ENCODE peak calls at places on chromosome 16, in seven cellular contexts. V, W, B, H, Y, F and S are unnamed samples.

GRCh38 chr16:20763461-20764232 is at the start of gene ACSM3:
- DNase-seq in V (peak; percentile 82), W (peak; percentile 90), B (peak; percentile 63), H (peak; percentile 59), Y (peak; percentile 88), F (peak; percentile 68), S (peak; percentile 53)

GRCh38 chr16:1687427-1688316 is 9.6 kb downstream of the JPT2 start:
- DNase-seq in V (no peak), W (no peak), B (no peak), H (no peak), Y (no peak), F (no peak), S (no peak)

GRCh38 chr16:526181-527014 is 1.1 kb upstream of the CAPN15 start:
- DNase-seq in V (peak; percentile 46), W (peak; percentile 81), B (peak; percentile 11), H (no peak), Y (peak; percentile 43), F (peak; percentile 40), S (no peak)

GRCh38 chr16:69040144-69040909 is 65.1 kb upstream of the HAS3 start:
- DNase-seq in V (peak; percentile 56), W (no peak), B (no peak), H (no peak), Y (no peak), F (no peak), S (no peak)

GRCh38 chr16:57984443-57985203 is 13.7 kb upstream of the CNGB1 start:
- DNase-seq in V (peak; percentile 76), W (peak; percentile 99), B (peak; percentile 92), H (peak; percentile 59), Y (peak; percentile 98), F (peak; percentile 29), S (peak; percentile 57)

GRCh38 chr16:64532117-64532516 is 589.7 kb downstream of the CDH11 start:
- DNase-seq in V (no peak), W (no peak), B (no peak), H (no peak), Y (no peak), F (no peak), S (no peak)

GRCh38 chr16:11742041-11742535 is 569 bp downstream of the TXNDC11 start:
- DNase-seq in V (no peak), W (peak; percentile 82), B (no peak), H (no peak), Y (peak; percentile 53), F (no peak), S (no peak)

GRCh38 chr16:15932939-15933338 is 16.5 kb upstream of the ABCC1 start:
- DNase-seq in V (no peak), W (no peak), B (no peak), H (no peak), Y (no peak), F (no peak), S (no peak)

GRCh38 chr16:48210747-48211146 is 33.4 kb upstream of the LONP2 start:
- DNase-seq in V (no peak), W (no peak), B (no peak), H (no peak), Y (no peak), F (no peak), S (no peak)

GRCh38 chr16:81913222-81913621 is 98.0 kb downstream of the SDR42E1 start:
- DNase-seq in V (no peak), W (no peak), B (no peak), H (no peak), Y (no peak), F (no peak), S (no peak)

GRCh38 chr16:3182608-3183444 is 5.2 kb upstream of the OR1F1 start:
- DNase-seq in V (peak; percentile 46), W (peak; percentile 96), B (peak; percentile 38), H (no peak), Y (peak; percentile 74), F (peak; percentile 46), S (peak; percentile 68)

GRCh38 chr16:63617990-63618763 is 1503.7 kb downstream of the CDH11 start:
- DNase-seq in V (peak; percentile 45), W (no peak), B (no peak), H (no peak), Y (no peak), F (no peak), S (no peak)

GRCh38 chr16:87854053-87854906 is 15.0 kb downstream of the SLC7A5 start:
- DNase-seq in V (no peak), W (peak; percentile 69), B (peak; percentile 46), H (no peak), Y (peak; percentile 98), F (no peak), S (no peak)

GRCh38 chr16:81497690-81498089 is 53.1 kb downstream of the CMIP start:
- DNase-seq in V (no peak), W (no peak), B (no peak), H (no peak), Y (no peak), F (no peak), S (no peak)

GRCh38 chr16:2148714-2149629 is 547 bp downstream of the RAB26 start:
- DNase-seq in V (no peak), W (peak; percentile 76), B (no peak), H (no peak), Y (peak; percentile 50), F (no peak), S (no peak)

GRCh38 chr16:69324013-69324531 is 6.3 kb downstream of the PDF start:
- DNase-seq in V (no peak), W (no peak), B (no peak), H (no peak), Y (peak; percentile 26), F (no peak), S (no peak)

GRCh38 chr16:24123275-24123674 is 132.9 kb upstream of the CACNG3 start:
- DNase-seq in V (no peak), W (peak; percentile 17), B (no peak), H (no peak), Y (no peak), F (no peak), S (no peak)

GRCh38 chr16:66459878-66460277 is 32.8 kb downstream of the BEAN1 start:
- DNase-seq in V (no peak), W (peak; percentile 90), B (no peak), H (no peak), Y (no peak), F (peak; percentile 29), S (no peak)

GRCh38 chr16:3282103-3282746 is 1.1 kb upstream of the ZNF263 start:
- DNase-seq in V (no peak), W (peak; percentile 90), B (no peak), H (no peak), Y (peak; percentile 75), F (no peak), S (peak; percentile 61)

GRCh38 chr16:83733301-83733700 is 74.5 kb upstream of the HSBP1 start:
- DNase-seq in V (no peak), W (no peak), B (no peak), H (peak; percentile 1), Y (no peak), F (no peak), S (no peak)

GRCh38 chr16:8887952-8888560 is 5.9 kb downstream of the LITAFD start:
- DNase-seq in V (peak; percentile 38), W (no peak), B (no peak), H (no peak), Y (peak; percentile 23), F (peak; percentile 75), S (peak; percentile 48)

GRCh38 chr16:66416981-66417700 is 10.0 kb upstream of the BEAN1 start:
- DNase-seq in V (no peak), W (no peak), B (no peak), H (no peak), Y (no peak), F (peak; percentile 82), S (no peak)

GRCh38 chr16:54317306-54317705 is 30.7 kb upstream of the IRX3 start:
- DNase-seq in V (no peak), W (no peak), B (no peak), H (no peak), Y (no peak), F (no peak), S (no peak)

GRCh38 chr16:17287401-17287800 is 183.4 kb downstream of the XYLT1 start:
- DNase-seq in V (no peak), W (no peak), B (no peak), H (no peak), Y (no peak), F (no peak), S (no peak)

GRCh38 chr16:11583889-11584565 is 2.7 kb downstream of the LITAF start:
- DNase-seq in V (no peak), W (no peak), B (no peak), H (no peak), Y (no peak), F (no peak), S (no peak)

GRCh38 chr16:1876468-1876867 is 4.5 kb upstream of the MEIOB start:
- DNase-seq in V (no peak), W (no peak), B (no peak), H (no peak), Y (no peak), F (no peak), S (no peak)

GRCh38 chr16:27786881-27787625 is 237.1 kb downstream of the KATNIP start:
- DNase-seq in V (no peak), W (no peak), B (no peak), H (no peak), Y (no peak), F (no peak), S (no peak)

DNA sequence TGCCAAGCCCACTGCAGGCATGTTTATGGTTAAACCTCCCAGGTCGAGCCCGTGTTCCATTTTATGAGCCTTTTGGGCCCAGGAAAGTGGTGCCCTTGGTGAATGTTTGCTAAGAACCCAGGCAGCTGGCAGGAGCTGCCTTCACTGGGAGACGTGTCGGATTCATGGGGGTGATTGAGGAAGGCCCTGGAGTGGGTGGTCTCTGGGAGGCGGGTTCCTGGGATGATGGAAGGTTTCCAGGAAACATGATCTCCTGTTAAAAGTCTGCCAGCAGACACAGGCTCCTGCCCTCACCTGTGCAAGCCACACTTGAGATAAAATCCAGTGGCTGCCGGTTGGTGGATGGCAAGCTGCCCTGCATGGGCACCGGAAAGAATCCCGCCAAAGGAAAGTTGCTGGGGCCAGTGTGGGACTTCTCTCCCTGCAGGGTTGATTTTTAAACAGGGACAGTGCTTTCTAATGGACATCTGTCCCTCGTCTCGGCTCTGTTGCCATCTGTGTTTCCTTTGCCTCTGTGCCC is 189.0 kb upstream of the CIBAR2 start:
- DNase-seq in V (no peak), W (no peak), B (no peak), H (no peak), Y (no peak), F (no peak), S (no peak)
- H3K4me3 ChIP-seq in V (no peak overlapping the region), W (no peak overlapping the region), B (no peak overlapping the region), H (no peak overlapping the region), Y (no peak overlapping the region), F (no peak overlapping the region), S (no peak overlapping the region)

GRCh38 chr16:23071202-23072083 is 77.8 kb downstream of the USP31 start:
- DNase-seq in V (peak; percentile 41), W (no peak), B (no peak), H (no peak), Y (no peak), F (peak; percentile 20), S (peak; percentile 46)
- H3K4me3 ChIP-seq in V (peak overlapping the region; percentile 8), W (no peak overlapping the region), B (no peak overlapping the region), H (no peak overlapping the region), Y (no peak overlapping the region), F (no peak overlapping the region), S (no peak overlapping the region)

GRCh38 chr16:88977845-88978607 is 1.0 kb upstream of the CBFA2T3 start:
- DNase-seq in V (no peak), W (no peak), B (no peak), H (no peak), Y (no peak), F (no peak), S (no peak)
- H3K4me3 ChIP-seq in V (no peak overlapping the region), W (no peak overlapping the region), B (no peak overlapping the region), H (no peak overlapping the region), Y (peak overlapping the region; percentile 85), F (no peak overlapping the region), S (no peak overlapping the region)

GRCh38 chr16:5925850-5926249 is 828.3 kb upstream of the EEF2KMT start:
- DNase-seq in V (no peak), W (peak; percentile 68), B (no peak), H (no peak), Y (no peak), F (no peak), S (no peak)

GRCh38 chr16:5928476-5929055 is 831.0 kb upstream of the EEF2KMT start:
- DNase-seq in V (no peak), W (peak; percentile 72), B (no peak), H (no peak), Y (no peak), F (no peak), S (no peak)
- H3K4me3 ChIP-seq in V (no peak overlapping the region), W (no peak overlapping the region), B (no peak overlapping the region), H (no peak overlapping the region), Y (no peak overlapping the region), F (no peak overlapping the region), S (no peak overlapping the region)